ENCODE peak calls at places on chromosome 15, in nine cellular contexts. One of them, this sample, is unnamed.

GRCh38 chr15:23447107-23447500 is at the start of gene GOLGA6L2:
- DNase-seq in thoracic aorta: no peak
- DNase-seq in AG09319: no peak
- DNase-seq in glutamatergic neuron: no peak
- DNase-seq in AG09309: no peak
- DNase-seq in IMR-90: no peak
- DNase-seq in breast epithelium: no peak
- DNase-seq in nephron progenitor cell: no peak
- DNase-seq in GM13977: no peak
- DNase-seq in this sample: no peak

GRCh38 chr15:25933456-25934158 is 70.5 kb upstream of the ATP10A start:
- DNase-seq in AG09319: peak
- DNase-seq in thoracic aorta: peak
- DNase-seq in IMR-90: peak
- DNase-seq in GM13977: no peak
- DNase-seq in AG09309: peak
- DNase-seq in nephron progenitor cell: peak
- DNase-seq in glutamatergic neuron: peak
- DNase-seq in breast epithelium: peak
- DNase-seq in this sample: peak

GRCh38 chr15:53869044-53869805 is 109.0 kb upstream of the UNC13C start:
- DNase-seq in AG09319: no peak
- DNase-seq in glutamatergic neuron: no peak
- DNase-seq in thoracic aorta: no peak
- DNase-seq in IMR-90: no peak
- DNase-seq in breast epithelium: no peak
- DNase-seq in GM13977: no peak
- DNase-seq in AG09309: no peak
- DNase-seq in nephron progenitor cell: peak
- DNase-seq in this sample: no peak

GRCh38 chr15:44676676-44677075 is 13.2 kb upstream of the SPG11 start:
- DNase-seq in nephron progenitor cell: no peak
- DNase-seq in AG09319: no peak
- DNase-seq in IMR-90: no peak
- DNase-seq in GM13977: no peak
- DNase-seq in glutamatergic neuron: no peak
- DNase-seq in breast epithelium: no peak
- DNase-seq in AG09309: no peak
- DNase-seq in thoracic aorta: no peak
- DNase-seq in this sample: no peak

GRCh38 chr15:101459579-101460300 is 29.8 kb downstream of the PCSK6 start:
- DNase-seq in breast epithelium: no peak
- DNase-seq in IMR-90: no peak
- DNase-seq in GM13977: no peak
- DNase-seq in AG09319: no peak
- DNase-seq in glutamatergic neuron: no peak
- DNase-seq in AG09309: no peak
- DNase-seq in nephron progenitor cell: no peak
- DNase-seq in thoracic aorta: no peak
- DNase-seq in this sample: no peak

GRCh38 chr15:84766461-84767005 is 18.1 kb downstream of the ZNF592 start:
- DNase-seq in AG09319: no peak
- DNase-seq in IMR-90: no peak
- DNase-seq in AG09309: peak
- DNase-seq in GM13977: no peak
- DNase-seq in breast epithelium: no peak
- DNase-seq in glutamatergic neuron: no peak
- DNase-seq in nephron progenitor cell: no peak
- DNase-seq in thoracic aorta: no peak
- DNase-seq in this sample: no peak

GRCh38 chr15:25233766-25234350 is 205.0 kb downstream of the UBE3A start:
- DNase-seq in AG09319: no peak
- DNase-seq in breast epithelium: no peak
- DNase-seq in thoracic aorta: no peak
- DNase-seq in glutamatergic neuron: no peak
- DNase-seq in AG09309: no peak
- DNase-seq in GM13977: no peak
- DNase-seq in nephron progenitor cell: no peak
- DNase-seq in IMR-90: no peak
- DNase-seq in this sample: no peak

GRCh38 chr15:25877681-25878080 is 14.6 kb upstream of the ATP10A start:
- DNase-seq in nephron progenitor cell: no peak
- DNase-seq in AG09319: no peak
- DNase-seq in AG09309: no peak
- DNase-seq in glutamatergic neuron: no peak
- DNase-seq in thoracic aorta: no peak
- DNase-seq in GM13977: no peak
- DNase-seq in IMR-90: no peak
- DNase-seq in breast epithelium: no peak
- DNase-seq in this sample: peak

GRCh38 chr15:22885105-22885504 is 46.6 kb downstream of the NIPA2 start:
- DNase-seq in AG09309: no peak
- DNase-seq in thoracic aorta: no peak
- DNase-seq in breast epithelium: no peak
- DNase-seq in nephron progenitor cell: no peak
- DNase-seq in IMR-90: no peak
- DNase-seq in GM13977: no peak
- DNase-seq in AG09319: no peak
- DNase-seq in glutamatergic neuron: no peak
- DNase-seq in this sample: no peak

GRCh38 chr15:70752142-70752754 is 11.1 kb downstream of the UACA start:
- DNase-seq in glutamatergic neuron: no peak
- DNase-seq in GM13977: no peak
- DNase-seq in AG09319: no peak
- DNase-seq in breast epithelium: no peak
- DNase-seq in nephron progenitor cell: no peak
- DNase-seq in thoracic aorta: no peak
- DNase-seq in AG09309: no peak
- DNase-seq in IMR-90: no peak
- DNase-seq in this sample: peak

DNA sequence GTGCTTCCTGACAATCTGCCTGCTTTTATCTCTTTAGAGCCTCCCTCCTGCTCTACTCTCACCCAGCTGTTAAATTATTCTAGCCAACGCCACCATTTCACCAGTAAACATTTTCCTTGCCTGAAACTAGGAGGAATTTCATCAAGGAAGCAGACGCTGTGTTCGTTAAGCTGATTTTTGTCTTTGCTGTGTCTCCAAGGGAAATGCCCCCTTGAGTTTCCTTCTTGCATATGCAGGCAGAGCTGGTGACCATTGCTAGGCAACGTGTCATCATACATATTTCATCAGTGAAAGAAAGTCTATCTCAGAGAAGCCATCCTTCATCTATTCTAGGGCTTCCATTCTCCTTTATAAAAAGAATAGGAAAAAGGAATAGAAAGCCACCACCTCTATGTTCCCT is 87.0 kb upstream of the ST8SIA2 start:
- DNase-seq in thoracic aorta: no peak
- DNase-seq in glutamatergic neuron: peak
- DNase-seq in AG09319: no peak
- DNase-seq in breast epithelium: no peak
- DNase-seq in GM13977: no peak
- DNase-seq in IMR-90: no peak
- DNase-seq in AG09309: no peak
- DNase-seq in nephron progenitor cell: no peak
- DNase-seq in this sample: peak
- TF ChIP-seq CTCF in thoracic aorta: no peak
- TF ChIP-seq CTCF in glutamatergic neuron: peak
- TF ChIP-seq CTCF in AG09319: no peak
- TF ChIP-seq CTCF in breast epithelium: no peak
- TF ChIP-seq CTCF in GM13977: no peak
- TF ChIP-seq CTCF in IMR-90: no peak
- TF ChIP-seq CTCF in AG09309: no peak
- TF ChIP-seq CTCF in nephron progenitor cell: peak
- TF ChIP-seq CTCF in this sample: no peak

GRCh38 chr15:85837881-85838280 is 43.2 kb upstream of the KLHL25 start:
- DNase-seq in glutamatergic neuron: no peak
- DNase-seq in thoracic aorta: no peak
- DNase-seq in AG09309: no peak
- DNase-seq in GM13977: no peak
- DNase-seq in AG09319: no peak
- DNase-seq in breast epithelium: no peak
- DNase-seq in IMR-90: no peak
- DNase-seq in nephron progenitor cell: no peak
- DNase-seq in this sample: no peak

GRCh38 chr15:85839637-85840036 is 44.9 kb upstream of the KLHL25 start:
- DNase-seq in GM13977: no peak
- DNase-seq in thoracic aorta: no peak
- DNase-seq in breast epithelium: no peak
- DNase-seq in AG09319: no peak
- DNase-seq in nephron progenitor cell: no peak
- DNase-seq in IMR-90: no peak
- DNase-seq in glutamatergic neuron: no peak
- DNase-seq in AG09309: no peak
- DNase-seq in this sample: no peak

GRCh38 chr15:85838655-85839054 is 43.9 kb upstream of the KLHL25 start:
- DNase-seq in thoracic aorta: no peak
- DNase-seq in IMR-90: no peak
- DNase-seq in AG09309: no peak
- DNase-seq in glutamatergic neuron: no peak
- DNase-seq in GM13977: no peak
- DNase-seq in nephron progenitor cell: no peak
- DNase-seq in AG09319: no peak
- DNase-seq in breast epithelium: no peak
- DNase-seq in this sample: no peak

GRCh38 chr15:85840079-85840801 is 45.5 kb upstream of the KLHL25 start:
- DNase-seq in GM13977: peak
- DNase-seq in IMR-90: peak
- DNase-seq in nephron progenitor cell: peak
- DNase-seq in AG09319: no peak
- DNase-seq in breast epithelium: peak
- DNase-seq in thoracic aorta: no peak
- DNase-seq in glutamatergic neuron: peak
- DNase-seq in AG09309: no peak
- DNase-seq in this sample: peak

DNA sequence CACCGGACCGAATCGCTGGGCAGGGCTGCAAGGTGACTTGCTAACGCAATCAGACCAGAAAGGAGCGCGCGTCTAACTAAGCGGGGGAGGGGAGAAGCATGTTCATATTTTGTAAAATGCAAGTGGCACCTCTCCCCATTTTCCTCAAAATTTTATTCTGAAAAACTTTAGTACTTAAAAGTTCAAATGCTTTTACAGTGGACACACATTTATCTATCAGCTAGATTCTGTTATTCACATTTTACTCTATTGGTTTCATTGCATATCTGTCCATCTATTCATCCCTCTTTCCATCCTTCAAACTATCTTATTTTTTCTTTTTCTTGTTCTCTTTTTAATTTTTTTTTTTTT is 46.1 kb upstream of the KLHL25 start:
- DNase-seq in glutamatergic neuron: no peak
- DNase-seq in AG09309: no peak
- DNase-seq in breast epithelium: no peak
- DNase-seq in AG09319: no peak
- DNase-seq in GM13977: no peak
- DNase-seq in nephron progenitor cell: no peak
- DNase-seq in thoracic aorta: no peak
- DNase-seq in IMR-90: no peak
- DNase-seq in this sample: no peak
- TF ChIP-seq CTCF in glutamatergic neuron: peak
- TF ChIP-seq CTCF in AG09309: no peak
- TF ChIP-seq CTCF in breast epithelium: no peak
- TF ChIP-seq CTCF in AG09319: no peak
- TF ChIP-seq CTCF in GM13977: no peak
- TF ChIP-seq CTCF in nephron progenitor cell: no peak
- TF ChIP-seq CTCF in thoracic aorta: no peak
- TF ChIP-seq CTCF in IMR-90: no peak
- TF ChIP-seq CTCF in this sample: no peak

GRCh38 chr15:57526615-57527014 is 65.1 kb upstream of the MYZAP start:
- DNase-seq in breast epithelium: no peak
- DNase-seq in thoracic aorta: no peak
- DNase-seq in AG09309: no peak
- DNase-seq in GM13977: no peak
- DNase-seq in nephron progenitor cell: no peak
- DNase-seq in AG09319: no peak
- DNase-seq in glutamatergic neuron: no peak
- DNase-seq in IMR-90: no peak
- DNase-seq in this sample: no peak

GRCh38 chr15:57526076-57526475 is 65.6 kb upstream of the MYZAP start:
- DNase-seq in glutamatergic neuron: no peak
- DNase-seq in AG09319: no peak
- DNase-seq in IMR-90: peak
- DNase-seq in GM13977: no peak
- DNase-seq in breast epithelium: no peak
- DNase-seq in thoracic aorta: no peak
- DNase-seq in AG09309: no peak
- DNase-seq in nephron progenitor cell: no peak
- DNase-seq in this sample: no peak

GRCh38 chr15:57525581-57525980 is 66.1 kb upstream of the MYZAP start:
- DNase-seq in glutamatergic neuron: no peak
- DNase-seq in thoracic aorta: no peak
- DNase-seq in AG09319: no peak
- DNase-seq in nephron progenitor cell: no peak
- DNase-seq in GM13977: no peak
- DNase-seq in IMR-90: no peak
- DNase-seq in breast epithelium: no peak
- DNase-seq in AG09309: no peak
- DNase-seq in this sample: no peak

GRCh38 chr15:57528940-57529565 is 62.7 kb upstream of the MYZAP start:
- DNase-seq in AG09309: no peak
- DNase-seq in thoracic aorta: no peak
- DNase-seq in nephron progenitor cell: no peak
- DNase-seq in AG09319: no peak
- DNase-seq in glutamatergic neuron: no peak
- DNase-seq in IMR-90: no peak
- DNase-seq in GM13977: no peak
- DNase-seq in breast epithelium: no peak
- DNase-seq in this sample: no peak

DNA sequence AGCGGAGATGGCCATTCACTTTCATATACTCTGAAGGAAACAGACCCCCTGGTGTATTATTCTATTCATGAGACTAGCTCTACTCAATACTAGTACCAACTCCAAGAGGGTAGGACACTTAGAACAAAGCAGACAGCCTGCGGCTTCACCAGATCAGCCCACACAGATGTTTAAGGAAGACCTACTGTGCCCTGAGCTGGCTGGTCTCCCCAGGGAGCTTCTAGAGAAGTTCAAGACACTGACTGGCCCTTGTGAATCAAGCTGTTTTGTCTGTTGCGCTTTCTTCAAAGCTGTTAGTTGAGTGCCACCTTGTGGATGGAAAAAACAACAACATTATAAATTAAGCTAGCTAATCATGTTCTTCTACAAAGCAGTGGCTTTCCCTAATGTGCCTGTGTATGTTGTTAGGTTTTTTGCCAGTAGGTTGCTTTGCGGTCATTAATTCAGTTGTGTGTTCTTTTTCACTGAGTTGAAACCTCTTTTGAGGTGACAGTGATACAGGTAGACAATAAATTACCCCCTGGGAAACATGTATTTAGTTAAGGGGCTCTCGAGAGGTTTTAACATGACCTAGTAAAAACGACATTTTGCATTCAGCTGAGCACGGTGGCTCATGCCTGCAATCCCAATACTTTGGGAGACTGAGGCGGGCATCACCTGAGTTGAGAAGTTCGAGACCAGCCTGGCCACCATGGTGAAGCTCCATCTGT is 64.2 kb upstream of the MYZAP start:
- DNase-seq in AG09309: peak
- DNase-seq in AG09319: peak
- DNase-seq in nephron progenitor cell: peak
- DNase-seq in IMR-90: peak
- DNase-seq in GM13977: peak
- DNase-seq in glutamatergic neuron: peak
- DNase-seq in thoracic aorta: no peak
- DNase-seq in breast epithelium: no peak
- DNase-seq in this sample: peak
- TF ChIP-seq CTCF in AG09309: peak
- TF ChIP-seq CTCF in AG09319: peak
- TF ChIP-seq CTCF in nephron progenitor cell: peak
- TF ChIP-seq CTCF in IMR-90: peak
- TF ChIP-seq CTCF in GM13977: peak
- TF ChIP-seq CTCF in glutamatergic neuron: peak
- TF ChIP-seq CTCF in thoracic aorta: peak
- TF ChIP-seq CTCF in breast epithelium: peak
- TF ChIP-seq CTCF in this sample: peak

GRCh38 chr15:88428805-88429605 is 38.2 kb downstream of the MRPL46 start:
- DNase-seq in breast epithelium: no peak
- DNase-seq in AG09309: no peak
- DNase-seq in thoracic aorta: no peak
- DNase-seq in IMR-90: no peak
- DNase-seq in GM13977: no peak
- DNase-seq in AG09319: no peak
- DNase-seq in glutamatergic neuron: no peak
- DNase-seq in nephron progenitor cell: no peak
- DNase-seq in this sample: no peak
- TF ChIP-seq CTCF in breast epithelium: no peak
- TF ChIP-seq CTCF in AG09309: no peak
- TF ChIP-seq CTCF in thoracic aorta: no peak
- TF ChIP-seq CTCF in IMR-90: no peak
- TF ChIP-seq CTCF in GM13977: no peak
- TF ChIP-seq CTCF in AG09319: no peak
- TF ChIP-seq CTCF in glutamatergic neuron: no peak
- TF ChIP-seq CTCF in nephron progenitor cell: no peak
- TF ChIP-seq CTCF in this sample: no peak